ENCODE peak calls at places on chromosomes 13 and 19, in eight cellular contexts. N is CD8-positive, alpha-beta memory T cell; H is lower lobe of right lung; D is colonic mucosa; I is mucosa of descending colon; G is suprapubic skin; T is stomach; R is SJCRH30. F is an unnamed sample. For H3K4me1, the result is how much of the 10 kb centered on the place peaks cover.

GRCh38 chr13:85497652-85498051 is 301.6 kb downstream of the SLITRK6 start:
- DNase-seq in T (no peak), G (no peak), N (no peak), R (peak), H (no peak), D (no peak), I (no peak), F (no peak)

GRCh38 chr19:32035611-32036010 is 309.8 kb upstream of the ZNF507 start:
- DNase-seq in I (no peak), H (no peak), N (no peak), R (no peak), G (no peak), D (no peak), T (no peak), F (no peak)

GRCh38 chr13:113666951-113667701 is at the start of gene GRK1:
- DNase-seq in G (peak), H (peak), T (peak), N (no peak), I (peak), D (no peak), R (peak), F (no peak)

GRCh38 chr19:15317392-15318011 is 14.8 kb downstream of the BRD4 start:
- DNase-seq in N (no peak), I (no peak), T (no peak), R (no peak), G (no peak), D (no peak), H (no peak), F (no peak)

GRCh38 chr13:51041126-51041525 is 69.9 kb downstream of the C13orf42 start:
- DNase-seq in I (no peak), G (no peak), R (no peak), T (no peak), D (no peak), H (no peak), N (no peak), F (no peak)

GRCh38 chr13:66171821-66172220 is 1058.3 kb downstream of the PCDH9 start:
- DNase-seq in N (no peak), G (no peak), T (no peak), I (no peak), H (no peak), R (no peak), D (no peak), F (no peak)

GRCh38 chr19:53868091-53868891 is 608 bp downstream of the MYADM start:
- DNase-seq in H (peak), I (peak), D (peak), N (peak), T (peak), R (peak), G (peak), F (peak)

GRCh38 chr19:18967358-18968146 is 26.5 kb upstream of the HOMER3 start:
- DNase-seq in R (no peak), N (no peak), T (peak), D (peak), I (peak), G (peak), H (peak), F (peak)

GRCh38 chr19:43124360-43124759 is 41.9 kb upstream of the PSG2 start:
- DNase-seq in D (no peak), R (no peak), I (no peak), N (no peak), T (no peak), H (no peak), G (no peak), F (no peak)

GRCh38 chr13:110305949-110306339 is 1.0 kb downstream of the COL4A1 start:
- DNase-seq in H (no peak), N (no peak), D (no peak), G (no peak), T (no peak), I (no peak), R (peak), F (no peak)

GRCh38 chr13:107266657-107267056 is 698.7 kb upstream of the ARGLU1 start:
- DNase-seq in T (no peak), R (no peak), N (no peak), H (no peak), G (no peak), D (no peak), I (no peak), F (no peak)

GRCh38 chr19:35030257-35031071 is at the start of gene SCN1B:
- DNase-seq in I (no peak), H (no peak), G (no peak), R (peak), D (no peak), T (peak), N (peak), F (peak)

GRCh38 chr19:42440357-42441046 is 2.2 kb downstream of the CXCL17 start:
- DNase-seq in H (peak), N (peak), I (peak), D (peak), T (peak), G (peak), R (peak), F (peak)

GRCh38 chr19:1455002-1455335 is 5.0 kb downstream of the APC2 start:
- DNase-seq in N (no peak), G (no peak), T (peak), R (no peak), I (no peak), H (no peak), D (no peak), F (no peak)

GRCh38 chr19:27734496-27735220 is 1478.3 kb downstream of the UQCRFS1 start:
- DNase-seq in I (no peak), H (no peak), T (no peak), R (no peak), N (no peak), D (no peak), G (no peak), F (no peak)

GRCh38 chr13:85212692-85213091 is 586.5 kb downstream of the SLITRK6 start:
- DNase-seq in G (no peak), R (no peak), T (no peak), N (no peak), H (no peak), D (no peak), I (no peak), F (no peak)

GRCh38 chr13:94992277-94992989 is 280.1 kb upstream of the SOX21 start:
- DNase-seq in H (no peak), G (no peak), R (no peak), N (no peak), D (no peak), T (no peak), I (no peak), F (no peak)

GRCh38 chr13:75689686-75690085 is 53.6 kb downstream of the LMO7 start:
- DNase-seq in I (no peak), G (no peak), N (no peak), T (no peak), R (no peak), D (no peak), H (no peak), F (no peak)
- H3K4me1 ChIP-seq in I (under half), G (under half), N (under half), T (under half), R (under half), D (under half), H (under half), F (under half)

DNA sequence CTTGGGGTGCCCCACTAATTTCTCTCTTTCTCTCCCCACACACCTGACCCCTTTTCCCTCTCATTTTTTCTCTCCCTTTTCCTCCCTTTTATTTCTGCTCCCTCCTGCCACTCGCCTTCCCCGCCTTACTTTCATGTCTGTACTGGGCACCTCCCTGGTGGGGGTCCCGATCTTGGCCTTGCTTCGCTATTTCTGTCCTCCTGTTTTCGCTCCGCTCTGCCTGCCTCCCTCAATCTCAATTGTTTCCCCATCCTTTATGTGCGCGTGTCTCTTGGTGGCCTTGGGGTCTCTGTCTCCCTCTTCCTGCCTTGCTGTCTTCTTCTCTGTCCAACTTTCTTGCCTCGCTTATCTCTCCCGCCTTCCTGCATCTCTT is 3.8 kb downstream of the GRIN2D start:
- DNase-seq in T (no peak), D (no peak), R (no peak), H (no peak), N (no peak), I (no peak), G (no peak), F (no peak)
- H3K4me3 ChIP-seq in T (no peak), D (no peak), R (no peak), H (no peak), N (peak), I (no peak), G (peak), F (no peak)

GRCh38 chr13:99257291-99257690 is 888 bp downstream of the GPR18 start:
- DNase-seq in D (no peak), R (no peak), I (no peak), T (no peak), G (no peak), N (no peak), H (no peak), F (no peak)

GRCh38 chr13:99261040-99261439 is 2.9 kb upstream of the GPR18 start:
- DNase-seq in T (no peak), D (no peak), N (no peak), H (no peak), I (no peak), R (no peak), G (no peak), F (no peak)

GRCh38 chr13:99258210-99258860 is at the start of gene GPR18:
- DNase-seq in N (peak), G (no peak), T (no peak), H (no peak), D (no peak), R (no peak), I (no peak), F (no peak)

GRCh38 chr13:99258946-99259345 is 767 bp upstream of the GPR18 start:
- DNase-seq in D (no peak), T (no peak), I (no peak), H (no peak), G (no peak), R (no peak), N (peak), F (no peak)

GRCh38 chr13:99260216-99260615 is 2.0 kb upstream of the GPR18 start:
- DNase-seq in T (no peak), N (no peak), H (no peak), I (no peak), G (no peak), R (no peak), D (no peak), F (no peak)
- H3K4me1 ChIP-seq in T (under half), N (half or more), H (under half), I (under half), G (under half), R (under half), D (under half), F (under half)

DNA sequence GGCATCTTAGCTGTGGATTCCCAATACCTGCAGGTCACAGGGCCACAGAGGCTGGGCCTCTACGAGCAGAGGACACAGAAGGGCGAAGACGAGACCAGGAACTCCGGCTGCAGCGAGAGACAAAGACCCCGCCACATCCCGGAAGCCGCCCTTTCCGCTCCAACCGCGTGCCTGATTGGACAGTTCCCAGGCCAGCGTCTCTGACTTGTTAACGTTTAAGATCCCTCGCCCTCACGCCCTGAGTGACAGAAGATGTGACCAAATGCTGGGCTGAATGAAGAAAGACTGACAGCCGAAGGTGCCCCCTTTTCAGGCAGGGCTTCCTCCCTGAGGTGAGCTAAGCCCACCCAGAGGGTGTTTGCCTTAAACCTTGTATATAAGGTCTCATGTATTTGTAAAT is at the start of gene ZNF98:
- DNase-seq in I (no peak), H (no peak), T (no peak), N (no peak), R (no peak), D (no peak), G (no peak), F (no peak)
- H3K4me3 ChIP-seq in I (no peak), H (no peak), T (no peak), N (no peak), R (no peak), D (no peak), G (peak), F (no peak)

DNA sequence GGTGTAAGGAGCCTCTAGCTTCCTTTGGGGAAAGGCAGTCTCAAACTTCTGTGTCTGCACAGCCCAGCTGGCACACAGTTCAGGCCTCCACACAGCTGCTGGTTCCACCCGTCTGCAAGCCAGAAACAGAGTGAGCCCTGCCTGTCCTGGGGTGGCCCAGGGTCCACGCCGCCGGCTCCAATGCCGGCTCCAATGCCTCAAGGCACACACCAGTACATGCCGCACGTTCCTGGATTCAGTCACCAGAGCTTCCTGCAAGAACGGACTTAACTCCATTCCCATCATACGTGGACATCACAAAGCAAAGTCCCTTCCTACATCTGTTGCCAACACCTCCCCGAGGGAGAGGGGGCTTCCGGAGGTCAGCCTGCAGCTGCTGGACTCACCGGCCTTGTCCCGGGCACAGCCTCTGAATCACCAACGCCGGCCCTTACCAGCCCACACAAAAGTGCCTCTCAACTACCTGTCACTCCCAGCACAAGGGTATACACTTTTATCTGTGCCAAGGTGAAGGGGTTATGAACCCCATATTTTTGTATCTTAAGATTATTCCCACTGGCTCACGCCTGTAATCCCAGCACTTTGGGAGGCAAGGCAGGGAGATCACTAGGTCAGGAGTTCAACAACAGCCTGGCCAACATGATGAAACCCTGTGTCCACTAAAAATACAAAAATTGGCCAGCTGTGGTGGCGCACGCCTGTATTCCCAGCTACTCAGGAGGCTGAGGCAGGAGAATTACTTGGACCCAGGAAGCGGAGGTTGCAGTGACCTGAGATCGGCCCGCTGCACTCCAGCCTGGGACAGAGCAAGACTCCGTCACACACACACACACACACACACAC is 8.4 kb downstream of the SH3GL1 start:
- DNase-seq in I (peak), R (peak), H (no peak), T (no peak), D (no peak), N (no peak), G (no peak), F (peak)
- H3K4me1 ChIP-seq in I (under half), R (under half), H (half or more), T (half or more), D (under half), N (under half), G (half or more), F (half or more)

GRCh38 chr19:38243279-38243673 is 12.9 kb downstream of the PPP1R14A start:
- DNase-seq in I (no peak), G (no peak), D (no peak), T (no peak), R (no peak), N (no peak), H (no peak), F (no peak)
- H3K4me3 ChIP-seq in I (no peak), G (peak), D (peak), T (peak), R (no peak), N (no peak), H (peak), F (no peak)

GRCh38 chr13:58343081-58343480 is 711.5 kb downstream of the PCDH17 start:
- DNase-seq in T (no peak), N (no peak), I (no peak), H (no peak), D (no peak), R (no peak), G (no peak), F (no peak)

GRCh38 chr13:58341318-58341717 is 709.8 kb downstream of the PCDH17 start:
- DNase-seq in G (no peak), D (no peak), I (no peak), N (no peak), R (no peak), T (no peak), H (no peak), F (no peak)

GRCh38 chr13:58340895-58341294 is 709.4 kb downstream of the PCDH17 start:
- DNase-seq in T (no peak), G (no peak), H (no peak), N (no peak), I (no peak), R (no peak), D (no peak), F (no peak)
- H3K4me1 ChIP-seq in T (under half), G (under half), H (under half), N (under half), I (under half), R (under half), D (under half), F (under half)

GRCh38 chr19:17227798-17228367 is 1.9 kb downstream of the OCEL1 start:
- DNase-seq in G (no peak), I (no peak), D (no peak), H (no peak), N (no peak), T (no peak), R (no peak), F (peak)
- H3K4me3 ChIP-seq in G (no peak), I (no peak), D (no peak), H (no peak), N (no peak), T (no peak), R (no peak), F (peak)

GRCh38 chr13:74062933-74063332 is 71.3 kb downstream of the KLF12 start:
- DNase-seq in D (peak), T (no peak), I (peak), G (no peak), N (peak), H (no peak), R (no peak), F (no peak)
- H3K4me1 ChIP-seq in D (under half), T (under half), I (under half), G (under half), N (half or more), H (under half), R (under half), F (under half)

F was measured in right lobe of liver.